ENCODE peak calls at places on chromosomes 13 and 19, in nine cellular contexts. M is Calu3; H is heart right ventricle; U is CD8-positive, alpha-beta T cell; K is sigmoid colon; C is A549; R is activated B cell treated with CpG ODN at 0.5 μM for 24 hours; G is lower leg skin; E is body of pancreas. Y is an unnamed sample.
A peak's percentile ranks its signal among the peaks of the same experiment; 100 is the strongest.

GRCh38 chr19:36051236-36051635 is 2.8 kb downstream of the THAP8 start:
- DNase-seq in E (no peak), R (no peak), C (no peak), U (no peak), G (no peak), M (peak; percentile 40), H (no peak), K (no peak), Y (no peak)

GRCh38 chr19:7874857-7875393 is 735 bp upstream of the PRR36 start:
- DNase-seq in M (no peak), G (no peak), K (no peak), U (no peak), E (no peak), R (no peak), C (no peak), H (no peak), Y (no peak)

GRCh38 chr13:62119739-62120700 is 704.4 kb upstream of the PCDH20 start:
- DNase-seq in E (no peak), R (no peak), C (peak; percentile 1), G (no peak), U (no peak), H (no peak), K (no peak), M (no peak), Y (no peak)

GRCh38 chr13:110756268-110756667 is 42.8 kb downstream of the ING1 start:
- DNase-seq in R (no peak), G (no peak), M (no peak), K (no peak), C (no peak), H (no peak), E (no peak), U (no peak), Y (no peak)

GRCh38 chr13:22915442-22916082 is 265.2 kb upstream of the SGCG start:
- DNase-seq in C (peak; percentile 3), H (peak; percentile 64), E (peak; percentile 48), U (no peak), K (peak; percentile 85), G (no peak), M (peak; percentile 13), R (no peak), Y (no peak)

GRCh38 chr19:35767288-35768081 is 7.9 kb upstream of the ARHGAP33 start:
- DNase-seq in K (no peak), C (no peak), U (no peak), H (no peak), M (no peak), E (peak; percentile 81), R (no peak), G (no peak), Y (no peak)

GRCh38 chr19:51240866-51241265 is 10.0 kb upstream of the SIGLECL1 start:
- DNase-seq in G (no peak), K (no peak), M (no peak), E (no peak), R (no peak), H (no peak), C (no peak), U (no peak), Y (no peak)

GRCh38 chr19:45762870-45763631 is 6.0 kb downstream of the SIX5 start:
- DNase-seq in E (no peak), U (no peak), H (no peak), M (no peak), K (peak; percentile 64), G (no peak), R (no peak), C (no peak), Y (no peak)

GRCh38 chr13:51559916-51560315 is 24.3 kb upstream of the WDFY2 start:
- DNase-seq in H (no peak), C (no peak), G (no peak), M (no peak), R (no peak), U (no peak), K (no peak), E (no peak), Y (no peak)

GRCh38 chr13:53197424-53197823 is 168.8 kb downstream of the OLFM4 start:
- DNase-seq in C (no peak), H (no peak), U (no peak), E (no peak), M (no peak), K (no peak), G (no peak), R (no peak), Y (no peak)

GRCh38 chr19:38321646-38322323 is 2.1 kb downstream of the KCNK6 start:
- DNase-seq in C (no peak), E (peak; percentile 27), K (peak; percentile 98), G (no peak), R (no peak), H (peak; percentile 73), M (no peak), U (no peak), Y (no peak)

GRCh38 chr19:13132471-13133166 is 14.6 kb downstream of the NACC1 start:
- DNase-seq in U (peak; percentile 41), M (no peak), E (no peak), K (no peak), G (no peak), H (no peak), R (no peak), C (no peak), Y (no peak)

GRCh38 chr13:50123515-50123861 is 108.2 kb downstream of the KCNRG start:
- DNase-seq in E (no peak), M (no peak), H (no peak), G (no peak), R (no peak), K (no peak), U (no peak), C (no peak), Y (no peak)

GRCh38 chr13:50123002-50123401 is 107.8 kb downstream of the KCNRG start:
- DNase-seq in U (no peak), R (no peak), H (no peak), C (no peak), G (no peak), E (peak; percentile 22), M (no peak), K (no peak), Y (no peak)

GRCh38 chr13:50124536-50125305 is 109.5 kb downstream of the KCNRG start:
- DNase-seq in M (peak; percentile 57), R (no peak), G (peak; percentile 91), K (peak; percentile 100), U (peak; percentile 98), C (peak; percentile 88), H (peak; percentile 54), E (peak; percentile 97), Y (peak; percentile 79)

GRCh38 chr13:50125306-50125555 is 110.0 kb downstream of the KCNRG start:
- DNase-seq in E (no peak), M (no peak), K (no peak), H (no peak), R (peak; percentile 73), G (no peak), C (peak; percentile 6), U (no peak), Y (no peak)

DNA sequence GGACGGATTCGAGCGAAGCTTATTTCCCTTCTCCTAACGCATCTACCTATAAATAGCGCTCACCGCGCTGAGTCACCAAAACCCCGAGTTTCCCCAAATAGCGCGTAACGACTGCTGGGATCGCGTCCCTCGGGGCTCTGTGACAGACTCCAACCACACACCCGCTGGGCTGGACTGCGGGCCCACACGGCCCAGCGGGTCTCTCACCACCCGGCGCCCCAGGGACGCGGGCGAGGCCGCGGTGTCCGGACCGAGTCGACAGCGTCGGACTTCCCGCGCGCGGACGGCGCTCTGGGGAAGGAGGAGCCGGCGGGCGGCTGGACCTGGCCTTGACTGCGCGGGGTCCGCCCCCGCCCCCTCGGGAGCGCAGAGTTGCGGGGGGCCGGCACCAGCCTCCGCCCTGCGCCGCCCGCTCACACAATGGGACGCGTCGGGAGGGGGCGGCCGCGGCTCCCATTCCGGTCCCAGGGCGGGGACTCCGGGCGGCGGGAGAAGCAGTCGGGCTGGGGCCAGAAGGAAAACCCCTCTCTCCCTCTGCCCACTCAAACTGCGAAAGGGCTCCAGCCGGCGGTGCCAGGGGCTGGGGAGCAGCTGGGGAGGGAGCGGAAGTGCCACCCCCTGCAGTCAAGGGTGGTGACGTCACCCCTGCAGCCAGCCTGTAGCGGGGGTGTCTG is 108.8 kb downstream of the KCNRG start:
- DNase-seq in H (peak; percentile 97), M (peak; percentile 91), C (peak; percentile 21), R (peak; percentile 86), E (peak; percentile 85), U (peak; percentile 79), K (peak; percentile 92), G (peak; percentile 99), Y (peak; percentile 29)
- TF ChIP-seq CTCF in H (no peak), M (no peak), C (no peak), R (no peak), E (no peak), U (no peak), K (no peak), G (no peak), Y (no peak)

DNA sequence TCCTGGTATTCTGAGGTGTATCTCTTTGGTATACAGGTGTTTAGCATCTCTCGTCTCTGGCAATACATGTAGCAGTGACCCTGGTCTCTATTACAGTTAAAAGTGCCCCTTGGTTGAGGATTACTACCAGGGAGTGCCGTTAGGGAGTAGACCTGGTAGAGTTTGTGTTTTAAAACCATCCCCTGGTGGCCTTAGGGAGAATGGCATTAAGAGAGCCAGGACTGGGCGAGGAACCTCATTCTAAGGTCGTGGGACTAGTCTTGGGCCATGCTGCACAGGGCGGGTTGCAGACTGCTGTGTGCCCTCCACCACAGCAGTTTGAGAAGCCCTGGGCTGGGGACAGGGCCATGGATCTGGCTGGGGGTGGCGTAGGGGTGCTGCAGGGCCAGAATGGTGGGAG is 35.0 kb downstream of the B3GLCT start:
- DNase-seq in H (no peak), G (no peak), E (no peak), U (no peak), M (no peak), K (no peak), R (no peak), C (peak; percentile 5), Y (no peak)
- TF ChIP-seq CTCF in H (no peak), G (no peak), E (no peak), U (no peak), M (peak; percentile 13), K (no peak), R (no peak), C (no peak), Y (peak; percentile 35)

GRCh38 chr13:20090349-20090748 is 70.5 kb downstream of the GJA3 start:
- DNase-seq in M (no peak), E (no peak), U (no peak), K (no peak), H (no peak), C (no peak), G (no peak), R (no peak), Y (no peak)
- TF ChIP-seq CTCF in M (no peak), E (no peak), U (peak; percentile 21), K (no peak), H (no peak), C (no peak), G (no peak), R (no peak), Y (no peak)

DNA sequence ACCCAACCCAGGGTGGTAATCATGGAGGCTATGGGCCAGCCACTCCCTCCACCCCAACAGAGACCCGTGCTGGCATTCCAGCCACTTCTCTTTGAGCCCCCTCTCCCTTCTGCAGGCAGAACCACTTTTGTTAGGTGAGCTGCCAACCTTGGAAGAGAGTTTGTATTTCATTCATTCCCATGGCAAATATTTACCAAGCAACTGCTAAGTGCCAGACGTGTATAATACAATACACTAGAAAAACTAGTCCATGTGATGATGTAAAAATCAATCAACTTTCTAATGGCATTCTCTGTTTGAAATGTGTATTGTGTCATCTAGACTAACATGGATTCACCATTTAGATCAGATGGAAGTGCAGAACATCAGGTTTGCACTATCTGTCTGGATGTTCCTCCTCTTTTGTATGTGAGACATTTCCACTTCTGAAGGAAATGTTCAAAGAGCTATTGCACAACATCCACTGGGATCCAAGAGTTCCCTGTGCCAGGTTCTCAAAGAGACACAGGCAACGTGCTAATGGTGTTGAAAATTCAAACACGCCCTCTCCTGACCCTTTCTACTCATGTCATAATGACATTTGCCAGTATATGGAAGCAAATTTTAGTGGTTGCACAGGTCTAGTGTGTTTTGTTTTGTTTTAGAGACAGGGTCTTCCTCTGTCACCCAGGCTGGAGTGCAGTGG is 5.4 kb downstream of the MLNR start:
- DNase-seq in U (no peak), E (peak; percentile 50), M (no peak), R (no peak), H (no peak), G (no peak), K (no peak), C (no peak), Y (no peak)
- TF ChIP-seq CTCF in U (no peak), E (no peak), M (no peak), R (no peak), H (no peak), G (no peak), K (no peak), C (no peak), Y (no peak)

Y was measured in mesothelial cell of epicardium.